ENCODE peak calls at places on chromosomes 2 and 18, in six cellular contexts. I, J, G, O, E and N are unnamed samples.
A peak's percentile ranks its signal among the peaks of the same experiment; 100 is the strongest.

GRCh38 chr2:33391582-33392255 is 84.7 kb upstream of the RASGRP3 start:
- DNase-seq in I (no peak), J (no peak), G (no peak), O (no peak), E (peak; percentile 79), N (no peak)

GRCh38 chr2:233209117-233209977 is 42.1 kb upstream of the ATG16L1 start:
- DNase-seq in I (no peak), J (no peak), G (no peak), O (no peak), E (peak; percentile 67), N (no peak)

GRCh38 chr2:207161724-207162123 is 4.0 kb downstream of the KLF7 start:
- DNase-seq in I (no peak), J (no peak), G (no peak), O (no peak), E (peak; percentile 39), N (no peak)

GRCh38 chr2:32372519-32373182 is 15.8 kb downstream of the BIRC6 start:
- DNase-seq in I (no peak), J (no peak), G (no peak), O (no peak), E (no peak), N (no peak)

GRCh38 chr2:69385443-69386151 is 1.4 kb downstream of the GFPT1 start:
- DNase-seq in I (peak; percentile 29), J (no peak), G (no peak), O (no peak), E (peak; percentile 77), N (no peak)

GRCh38 chr2:28317390-28317789 is 75.3 kb upstream of the FOSL2 start:
- DNase-seq in I (no peak), J (no peak), G (no peak), O (no peak), E (no peak), N (no peak)

GRCh38 chr2:38539086-38539485 is 63.6 kb downstream of the HNRNPLL start:
- DNase-seq in I (no peak), J (no peak), G (no peak), O (no peak), E (no peak), N (no peak)

GRCh38 chr18:59426855-59427254 is 67.8 kb upstream of the LMAN1 start:
- DNase-seq in I (no peak), J (no peak), G (no peak), O (no peak), E (no peak), N (no peak)

GRCh38 chr18:56576826-56577573 is 61.4 kb downstream of the TXNL1 start:
- DNase-seq in I (no peak), J (no peak), G (no peak), O (no peak), E (no peak), N (peak; percentile 80)

GRCh38 chr2:204005940-204006721 is 69.6 kb downstream of the ICOS start:
- DNase-seq in I (no peak), J (no peak), G (no peak), O (no peak), E (no peak), N (no peak)

DNA sequence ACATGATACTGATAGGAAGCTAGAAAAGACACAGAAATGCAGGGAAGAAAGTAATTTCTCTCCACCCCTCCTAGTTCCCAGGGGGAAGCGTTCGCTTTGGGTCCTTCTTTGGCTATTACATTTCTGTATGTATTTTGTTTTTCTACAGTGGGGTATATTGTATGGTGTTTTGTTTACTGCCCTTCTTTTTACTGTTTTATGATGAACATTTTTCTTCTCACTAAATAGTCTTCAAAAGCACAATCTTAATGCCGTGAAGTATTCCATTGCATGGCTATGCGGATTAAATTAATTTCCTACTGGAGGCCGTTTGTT is 354 bp upstream of the TMBIM1 start:
- DNase-seq in I (no peak), J (no peak), G (no peak), O (no peak), E (no peak), N (no peak)
- TF ChIP-seq CTCF in I (no peak), J (peak; percentile 47), G (no peak), O (no peak), E (no peak), N (no peak)

GRCh38 chr2:46210063-46210462 is 87.1 kb upstream of the EPAS1 start:
- DNase-seq in I (no peak), J (no peak), G (no peak), O (no peak), E (no peak), N (no peak)
- TF ChIP-seq CTCF in I (no peak), J (no peak), G (no peak), O (no peak), E (no peak), N (no peak)

GRCh38 chr2:16282511-16282910 is 342.2 kb downstream of the MYCN start:
- DNase-seq in I (no peak), J (no peak), G (no peak), O (no peak), E (no peak), N (no peak)

GRCh38 chr2:16283071-16283850 is 342.9 kb downstream of the MYCN start:
- DNase-seq in I (no peak), J (no peak), G (no peak), O (no peak), E (no peak), N (no peak)

GRCh38 chr2:16279641-16280040 is 339.3 kb downstream of the MYCN start:
- DNase-seq in I (no peak), J (no peak), G (no peak), O (no peak), E (no peak), N (no peak)

GRCh38 chr2:16280081-16280480 is 339.7 kb downstream of the MYCN start:
- DNase-seq in I (no peak), J (no peak), G (no peak), O (no peak), E (no peak), N (no peak)

GRCh38 chr2:16281451-16282330 is 341.3 kb downstream of the MYCN start:
- DNase-seq in I (peak; percentile 57), J (no peak), G (no peak), O (no peak), E (no peak), N (peak; percentile 40)
- TF ChIP-seq CTCF in I (peak; percentile 51), J (no peak), G (no peak), O (peak; percentile 10), E (no peak), N (peak; percentile 62)

GRCh38 chr2:241009191-241009590 is 10.8 kb downstream of the SNED1 start:
- DNase-seq in I (no peak), J (no peak), G (no peak), O (no peak), E (no peak), N (no peak)

GRCh38 chr2:241011296-241011600 is 12.8 kb downstream of the SNED1 start:
- DNase-seq in I (no peak), J (no peak), G (no peak), O (no peak), E (no peak), N (no peak)

GRCh38 chr2:241010531-241011295 is 12.3 kb downstream of the SNED1 start:
- DNase-seq in I (no peak), J (peak; percentile 70), G (no peak), O (no peak), E (no peak), N (no peak)

GRCh38 chr2:241008711-241009121 is 10.3 kb downstream of the SNED1 start:
- DNase-seq in I (no peak), J (peak; percentile 69), G (no peak), O (no peak), E (no peak), N (no peak)

GRCh38 chr2:241009601-241010530 is 11.4 kb downstream of the SNED1 start:
- DNase-seq in I (peak; percentile 30), J (peak; percentile 73), G (peak; percentile 63), O (no peak), E (peak; percentile 92), N (no peak)
- TF ChIP-seq CTCF in I (no peak), J (no peak), G (no peak), O (no peak), E (no peak), N (no peak)

GRCh38 chr2:37020212-37020886 is 54.0 kb upstream of the STRN start:
- DNase-seq in I (no peak), J (peak; percentile 78), G (peak; percentile 56), O (no peak), E (peak; percentile 94), N (no peak)

GRCh38 chr2:37029758-37030157 is 54.4 kb downstream of the HEATR5B start:
- DNase-seq in I (no peak), J (no peak), G (no peak), O (no peak), E (no peak), N (no peak)

GRCh38 chr2:37020887-37021796 is 54.8 kb upstream of the STRN start:
- DNase-seq in I (no peak), J (no peak), G (no peak), O (no peak), E (peak; percentile 66), N (no peak)

GRCh38 chr2:37026050-37026449 is 58.1 kb downstream of the HEATR5B start:
- DNase-seq in I (no peak), J (no peak), G (no peak), O (no peak), E (no peak), N (no peak)
- TF ChIP-seq CTCF in I (no peak), J (no peak), G (no peak), O (no peak), E (no peak), N (peak; percentile 13)

DNA sequence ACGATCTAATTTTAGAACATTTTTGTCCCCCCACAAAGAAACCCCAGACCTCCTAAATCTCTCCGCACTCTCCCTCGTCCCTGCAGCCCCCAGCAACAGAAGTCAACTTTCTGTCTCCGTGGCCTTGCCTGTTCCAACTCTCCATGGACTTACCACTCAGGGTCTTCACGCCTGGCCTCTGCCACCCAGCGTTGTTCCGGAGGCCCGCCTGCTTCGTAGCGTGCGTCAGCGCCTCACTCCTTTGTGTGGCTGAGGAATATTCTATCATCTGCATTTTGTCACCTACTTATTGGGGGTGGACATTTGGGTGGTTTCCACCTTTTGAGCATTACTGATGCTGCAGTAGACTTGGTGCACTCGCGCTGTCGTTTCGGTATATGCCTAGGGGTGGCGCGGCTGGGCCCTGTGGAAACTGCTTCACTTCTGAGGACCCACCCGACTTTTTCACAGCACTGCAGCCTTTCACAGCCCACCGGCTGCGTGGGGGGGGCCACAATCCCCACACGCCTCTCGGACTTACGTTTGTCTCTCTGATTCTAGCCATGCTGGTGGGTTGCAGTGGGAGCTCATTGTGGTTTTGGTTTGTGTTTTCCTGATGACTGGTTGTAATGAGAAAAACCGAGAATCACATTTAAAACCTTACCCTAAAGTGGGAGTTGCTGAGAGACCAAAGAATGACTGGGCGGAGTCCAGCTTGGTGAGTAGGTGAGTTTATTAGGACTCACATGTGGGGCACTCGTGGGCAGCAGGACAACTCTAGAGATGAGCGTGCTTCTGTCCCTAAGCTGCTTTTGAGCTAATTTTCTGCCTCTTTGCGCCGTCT is 1.4 kb upstream of the HSBP1L1 start:
- DNase-seq in I (no peak), J (no peak), G (no peak), O (no peak), E (no peak), N (no peak)
- TF ChIP-seq CTCF in I (no peak), J (no peak), G (no peak), O (no peak), E (no peak), N (no peak)

DNA sequence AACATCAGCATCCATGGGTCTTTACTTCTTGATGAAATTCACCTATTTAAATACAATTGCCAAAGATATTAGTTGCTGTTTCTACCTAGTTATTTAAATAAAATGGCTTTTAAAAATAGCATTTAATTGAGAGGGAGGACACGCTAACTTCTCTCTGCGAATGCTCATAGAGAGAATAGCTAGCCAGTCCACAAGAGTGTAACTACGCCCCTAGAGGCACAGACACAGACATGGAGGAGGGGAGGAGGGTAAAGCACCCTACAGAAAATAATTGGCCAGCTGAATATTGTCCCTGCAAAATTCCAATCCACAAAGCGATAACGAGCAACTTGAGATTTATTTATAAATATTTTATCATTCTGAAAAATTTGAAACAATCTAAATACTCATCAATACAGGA is 97.0 kb upstream of the PAPOLG start:
- DNase-seq in I (no peak), J (no peak), G (no peak), O (no peak), E (no peak), N (no peak)
- TF ChIP-seq CTCF in I (no peak), J (no peak), G (no peak), O (no peak), E (no peak), N (no peak)